ENCODE peak calls at places on chromosomes 2 and 18, in six cellular contexts. B is GM06990; H is prostate gland; C is HCT116; M is skeletal muscle cell; U is CD8-positive, alpha-beta T cell. D is an unnamed sample.
A peak's percentile ranks its signal among the peaks of the same experiment; 100 is the strongest.

GRCh38 chr18:37429768-37430167 is 135.8 kb downstream of the CELF4 start:
- DNase-seq in B (no peak), H (no peak), C (peak; percentile 27), M (no peak), U (no peak), D (no peak)

GRCh38 chr2:196123679-196124373 is 47.6 kb downstream of the STK17B start:
- DNase-seq in B (no peak), H (no peak), C (no peak), M (no peak), U (no peak), D (no peak)

GRCh38 chr2:124913873-124914272 is 888.8 kb downstream of the CNTNAP5 start:
- DNase-seq in B (no peak), H (no peak), C (no peak), M (no peak), U (no peak), D (no peak)

GRCh38 chr2:42252464-42252863 is 83.3 kb downstream of the EML4 start:
- DNase-seq in B (no peak), H (no peak), C (no peak), M (no peak), U (no peak), D (no peak)

GRCh38 chr2:38873763-38874162 is 2.0 kb downstream of the DHX57 start:
- DNase-seq in B (no peak), H (no peak), C (no peak), M (no peak), U (no peak), D (no peak)

GRCh38 chr2:156192468-156192867 is 140.1 kb downstream of the NR4A2 start:
- DNase-seq in B (peak; percentile 13), H (no peak), C (no peak), M (no peak), U (no peak), D (no peak)

GRCh38 chr18:57806891-57807280 is 3.8 kb upstream of the ATP8B1 start:
- DNase-seq in B (no peak), H (no peak), C (no peak), M (no peak), U (no peak), D (peak; percentile 50)

GRCh38 chr18:11927497-11927896 is 19.4 kb upstream of the MPPE1 start:
- DNase-seq in B (no peak), H (no peak), C (no peak), M (no peak), U (no peak), D (no peak)

GRCh38 chr2:147818741-147819140 is 26.1 kb upstream of the ACVR2A start:
- DNase-seq in B (no peak), H (no peak), C (no peak), M (peak; percentile 31), U (no peak), D (no peak)

GRCh38 chr2:171410101-171410500 is 23.7 kb downstream of the METTL8 start:
- DNase-seq in B (no peak), H (no peak), C (no peak), M (no peak), U (no peak), D (no peak)

GRCh38 chr2:28365158-28365557 is 27.5 kb upstream of the FOSL2 start:
- DNase-seq in B (no peak), H (no peak), C (no peak), M (no peak), U (no peak), D (no peak)

GRCh38 chr2:120669121-120669952 is 66.3 kb upstream of the GLI2 start:
- DNase-seq in B (no peak), H (no peak), C (peak; percentile 38), M (no peak), U (no peak), D (no peak)

GRCh38 chr2:140880573-140880972 is 1250.2 kb downstream of the LRP1B start:
- DNase-seq in B (no peak), H (no peak), C (no peak), M (no peak), U (no peak), D (no peak)

GRCh38 chr2:216985658-216986141 is 125.8 kb upstream of the TNP1 start:
- DNase-seq in B (no peak), H (no peak), C (no peak), M (no peak), U (no peak), D (no peak)

GRCh38 chr2:7052404-7052803 is 135.2 kb downstream of the RNF144A start:
- DNase-seq in B (peak; percentile 36), H (no peak), C (no peak), M (no peak), U (no peak), D (no peak)

GRCh38 chr2:44777542-44777941 is 164.0 kb upstream of the SIX3 start:
- DNase-seq in B (no peak), H (no peak), C (no peak), M (no peak), U (no peak), D (no peak)

GRCh38 chr2:38171208-38171858 is 95.4 kb upstream of the CYP1B1 start:
- DNase-seq in B (no peak), H (no peak), C (no peak), M (peak; percentile 59), U (no peak), D (no peak)

DNA sequence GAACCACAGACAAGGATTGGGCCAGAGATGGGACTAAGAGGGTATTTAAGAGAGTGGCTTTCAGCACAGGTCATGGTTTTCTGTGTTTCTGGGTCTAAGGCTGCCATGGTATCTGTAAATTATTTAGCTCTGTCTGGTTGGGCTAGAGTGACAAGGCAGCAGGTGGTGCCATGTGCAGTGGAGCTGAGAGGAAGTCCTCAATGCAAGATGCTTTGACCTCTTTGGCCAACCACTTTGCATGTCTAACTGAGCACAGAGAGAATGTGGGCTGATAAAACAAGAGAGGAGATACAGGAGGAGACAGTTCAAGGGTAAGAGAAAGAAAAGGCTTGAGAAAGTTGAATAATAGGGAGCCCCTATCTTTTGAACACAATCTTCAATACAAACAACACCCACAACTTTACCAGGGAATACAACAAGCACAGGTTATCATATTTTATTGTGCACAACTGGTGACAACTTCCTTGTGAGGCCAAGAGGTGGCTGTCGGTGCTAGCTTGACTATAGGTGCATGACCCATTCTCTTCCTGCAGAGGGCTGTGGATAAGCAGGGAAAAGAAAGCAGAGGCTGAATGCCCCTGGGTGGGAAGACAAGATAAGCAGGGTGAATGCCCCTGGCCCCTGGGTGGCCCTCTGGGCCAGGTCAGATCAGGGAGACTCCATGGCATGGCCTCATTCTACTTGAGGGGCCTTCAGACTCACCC is 12.3 kb downstream of the FLACC1 start:
- DNase-seq in B (peak; percentile 26), H (no peak), C (no peak), M (no peak), U (no peak), D (no peak)
- H3K4me3 ChIP-seq in B (no peak overlapping the region), H (no peak overlapping the region), C (no peak overlapping the region), M (no peak overlapping the region), U (no peak overlapping the region), D (no peak overlapping the region)

GRCh38 chr18:75212626-75213110 is 2.1 kb downstream of the TSHZ1 start:
- DNase-seq in B (no peak), H (no peak), C (no peak), M (no peak), U (no peak), D (no peak)

GRCh38 chr18:75213610-75214009 is 3.0 kb downstream of the TSHZ1 start:
- DNase-seq in B (no peak), H (no peak), C (no peak), M (no peak), U (no peak), D (no peak)

GRCh38 chr18:75211002-75211621 is 515 bp downstream of the TSHZ1 start:
- DNase-seq in B (peak; percentile 64), H (no peak), C (no peak), M (no peak), U (peak; percentile 37), D (no peak)

GRCh38 chr18:75210274-75211001 is at the start of gene TSHZ1:
- DNase-seq in B (peak; percentile 72), H (peak; percentile 86), C (peak; percentile 72), M (peak; percentile 79), U (peak; percentile 68), D (peak; percentile 89)

DNA sequence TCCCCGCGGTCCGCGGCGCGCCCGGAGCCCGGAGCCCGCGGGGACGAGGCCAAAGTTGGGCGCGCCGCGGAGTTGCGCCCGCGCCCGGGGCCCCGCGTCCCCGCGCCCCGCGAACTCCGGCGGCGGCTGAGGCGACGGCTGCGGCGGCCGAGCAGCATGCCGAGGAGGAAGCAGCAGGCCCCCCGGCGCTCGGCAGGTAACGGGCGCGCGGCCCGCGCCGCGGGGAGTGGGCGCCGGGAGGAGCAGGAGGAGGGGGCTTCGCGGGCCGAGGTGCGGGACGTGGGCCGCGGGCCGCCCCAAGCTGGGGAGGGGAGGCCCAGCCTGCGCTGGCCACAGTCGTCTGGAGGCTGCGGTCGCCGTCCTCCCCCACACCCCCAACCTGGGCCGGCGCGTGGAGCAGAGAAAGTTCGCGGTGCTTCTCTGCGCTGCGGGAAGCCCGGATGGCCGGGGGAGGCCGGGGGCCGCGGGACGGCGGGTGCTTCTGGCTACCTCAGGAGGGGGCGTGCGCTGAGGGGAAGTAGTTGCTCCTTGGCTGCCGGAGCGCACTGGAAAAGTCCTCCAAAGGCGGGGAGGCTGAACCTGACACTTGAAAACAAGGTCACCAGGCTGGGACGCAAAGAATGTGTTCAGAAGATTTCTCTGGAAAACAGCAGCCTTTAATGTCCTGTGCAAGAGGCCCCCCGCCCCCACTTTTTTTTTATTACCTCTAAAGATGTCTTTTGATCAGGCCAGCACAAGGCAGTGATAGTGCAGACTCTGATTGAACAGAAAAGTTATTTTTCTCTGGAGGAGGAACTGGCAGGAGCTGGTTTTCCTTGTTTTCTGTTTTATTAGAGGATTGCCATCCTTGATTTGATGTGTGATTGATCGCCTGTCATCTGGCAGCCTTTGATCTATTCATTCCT is 1.4 kb downstream of the TSHZ1 start:
- DNase-seq in B (peak; percentile 58), H (no peak), C (no peak), M (no peak), U (peak; percentile 34), D (no peak)
- H3K4me3 ChIP-seq in B (peak overlapping the region; percentile 74), H (peak overlapping the region; percentile 71), C (peak overlapping the region; percentile 62), M (peak overlapping the region; percentile 65), U (peak overlapping the region; percentile 57), D (peak overlapping the region; percentile 93)

DNA sequence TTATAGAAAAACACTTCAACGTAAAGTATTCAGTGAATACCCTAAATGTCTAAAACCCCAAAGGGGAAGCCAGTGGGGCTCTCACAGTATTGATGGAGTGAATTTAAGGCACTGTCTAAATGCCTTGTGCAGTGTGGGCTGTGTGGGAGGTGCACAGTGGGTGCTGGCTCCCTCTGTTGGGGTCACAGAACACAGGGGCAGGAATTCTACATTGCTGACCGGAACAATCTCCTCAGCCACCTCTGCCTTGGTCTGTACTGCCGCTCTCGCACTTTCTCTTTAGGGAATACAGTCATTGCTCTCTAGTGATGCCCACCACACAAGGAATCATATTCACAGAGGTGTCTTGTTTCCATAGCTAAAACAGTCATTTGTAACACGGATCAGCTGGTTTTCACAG is 45.4 kb downstream of the SPRED2 start:
- DNase-seq in B (no peak), H (no peak), C (no peak), M (no peak), U (no peak), D (no peak)
- H3K4me3 ChIP-seq in B (no peak overlapping the region), H (no peak overlapping the region), C (no peak overlapping the region), M (no peak overlapping the region), U (no peak overlapping the region), D (no peak overlapping the region)

GRCh38 chr18:63306819-63307554 is 12.6 kb downstream of the BCL2 start:
- DNase-seq in B (no peak), H (no peak), C (no peak), M (no peak), U (no peak), D (no peak)

GRCh38 chr18:63301458-63301857 is 18.1 kb downstream of the BCL2 start:
- DNase-seq in B (no peak), H (no peak), C (no peak), M (no peak), U (no peak), D (no peak)

GRCh38 chr18:63302647-63303405 is 16.7 kb downstream of the BCL2 start:
- DNase-seq in B (no peak), H (no peak), C (no peak), M (no peak), U (no peak), D (no peak)

GRCh38 chr18:63306249-63306648 is 13.3 kb downstream of the BCL2 start:
- DNase-seq in B (no peak), H (no peak), C (no peak), M (no peak), U (no peak), D (no peak)

GRCh38 chr18:63303562-63303961 is 16.0 kb downstream of the BCL2 start:
- DNase-seq in B (no peak), H (no peak), C (no peak), M (no peak), U (no peak), D (no peak)
- H3K4me3 ChIP-seq in B (no peak overlapping the region), H (no peak overlapping the region), C (no peak overlapping the region), M (no peak overlapping the region), U (no peak overlapping the region), D (no peak overlapping the region)